ENCODE peak calls at places on chromosomes 1 and 21, in four cellular contexts. One of them, this sample, is unnamed.
A peak's percentile ranks its signal among the peaks of the same experiment; 100 is the strongest.

GRCh38 chr1:111620412-111620971 is 903 bp downstream of the RAP1A start:
- DNase-seq in fibroblast of lung: peak; percentile 17
- DNase-seq in heart left ventricle: no peak
- DNase-seq in endothelial cell of umbilical vein: peak; percentile 25
- DNase-seq in this sample: peak; percentile 2

GRCh38 chr1:27726173-27726793 is 522 bp downstream of the FAM76A start:
- DNase-seq in fibroblast of lung: peak; percentile 23
- DNase-seq in heart left ventricle: peak; percentile 61
- DNase-seq in endothelial cell of umbilical vein: peak; percentile 60
- DNase-seq in this sample: peak; percentile 38

GRCh38 chr1:46285730-46286477 is 17.5 kb downstream of the LRRC41 start:
- DNase-seq in fibroblast of lung: no peak
- DNase-seq in heart left ventricle: no peak
- DNase-seq in endothelial cell of umbilical vein: no peak
- DNase-seq in this sample: no peak

GRCh38 chr1:117673405-117673804 is 67.6 kb downstream of the TENT5C start:
- DNase-seq in fibroblast of lung: peak; percentile 41
- DNase-seq in heart left ventricle: no peak
- DNase-seq in endothelial cell of umbilical vein: no peak
- DNase-seq in this sample: peak; percentile 65

GRCh38 chr1:100387209-100387608 is 34.9 kb downstream of the CDC14A start:
- DNase-seq in fibroblast of lung: peak; percentile 19
- DNase-seq in heart left ventricle: no peak
- DNase-seq in endothelial cell of umbilical vein: peak; percentile 52
- DNase-seq in this sample: peak; percentile 11

GRCh38 chr1:167564592-167564991 is 11.0 kb upstream of the CREG1 start:
- DNase-seq in fibroblast of lung: no peak
- DNase-seq in heart left ventricle: no peak
- DNase-seq in endothelial cell of umbilical vein: no peak
- DNase-seq in this sample: no peak

GRCh38 chr1:165632491-165632890 is 1.5 kb downstream of the MGST3 start:
- DNase-seq in fibroblast of lung: no peak
- DNase-seq in heart left ventricle: peak; percentile 34
- DNase-seq in endothelial cell of umbilical vein: no peak
- DNase-seq in this sample: no peak

GRCh38 chr21:31713973-31714740 is 17.8 kb downstream of the SCAF4 start:
- DNase-seq in fibroblast of lung: no peak
- DNase-seq in heart left ventricle: no peak
- DNase-seq in endothelial cell of umbilical vein: no peak
- DNase-seq in this sample: peak; percentile 40

GRCh38 chr21:15761508-15762100 is 31.8 kb downstream of the USP25 start:
- DNase-seq in fibroblast of lung: no peak
- DNase-seq in heart left ventricle: no peak
- DNase-seq in endothelial cell of umbilical vein: no peak
- DNase-seq in this sample: no peak

GRCh38 chr1:25806418-25806817 is 6.4 kb downstream of the SELENON start:
- DNase-seq in fibroblast of lung: peak; percentile 72
- DNase-seq in heart left ventricle: peak; percentile 82
- DNase-seq in endothelial cell of umbilical vein: peak; percentile 54
- DNase-seq in this sample: no peak

GRCh38 chr1:22665752-22666151 is 12.7 kb downstream of the C1QB start:
- DNase-seq in fibroblast of lung: peak; percentile 21
- DNase-seq in heart left ventricle: no peak
- DNase-seq in endothelial cell of umbilical vein: peak; percentile 47
- DNase-seq in this sample: peak; percentile 20
- TF ChIP-seq CTCF in fibroblast of lung: no peak
- TF ChIP-seq CTCF in heart left ventricle: peak; percentile 37
- TF ChIP-seq CTCF in endothelial cell of umbilical vein: peak; percentile 79
- TF ChIP-seq CTCF in this sample: peak; percentile 86

GRCh38 chr1:6105218-6105679 is 59.6 kb downstream of the KCNAB2 start:
- DNase-seq in fibroblast of lung: no peak
- DNase-seq in heart left ventricle: no peak
- DNase-seq in endothelial cell of umbilical vein: no peak
- DNase-seq in this sample: no peak

GRCh38 chr1:6106977-6107376 is 61.3 kb downstream of the KCNAB2 start:
- DNase-seq in fibroblast of lung: no peak
- DNase-seq in heart left ventricle: no peak
- DNase-seq in endothelial cell of umbilical vein: no peak
- DNase-seq in this sample: no peak

GRCh38 chr1:6105763-6106162 is 60.1 kb downstream of the KCNAB2 start:
- DNase-seq in fibroblast of lung: no peak
- DNase-seq in heart left ventricle: no peak
- DNase-seq in endothelial cell of umbilical vein: no peak
- DNase-seq in this sample: no peak

GRCh38 chr1:6107409-6108356 is 62.0 kb downstream of the KCNAB2 start:
- DNase-seq in fibroblast of lung: no peak
- DNase-seq in heart left ventricle: no peak
- DNase-seq in endothelial cell of umbilical vein: no peak
- DNase-seq in this sample: no peak

DNA sequence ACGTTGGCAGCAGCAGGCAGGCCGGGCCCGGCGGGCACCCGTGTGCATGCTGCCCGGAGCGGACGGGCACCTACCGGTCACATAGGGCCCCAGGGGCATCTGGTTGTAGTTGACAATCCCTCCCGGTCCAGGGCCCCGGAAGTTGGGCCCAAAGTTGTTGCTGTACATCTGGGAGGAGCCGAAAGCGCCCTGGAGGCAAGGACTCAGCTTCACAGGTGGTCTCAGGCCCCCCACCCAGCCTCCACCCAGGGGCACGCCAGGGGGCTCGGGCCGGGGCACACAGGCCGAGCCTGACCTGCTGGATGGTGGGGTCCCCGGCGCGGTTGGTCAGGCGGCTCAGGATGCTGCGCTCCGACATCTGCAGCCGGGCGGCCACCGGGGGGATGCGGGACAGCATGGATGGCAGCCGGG is 60.6 kb downstream of the KCNAB2 start:
- DNase-seq in fibroblast of lung: no peak
- DNase-seq in heart left ventricle: no peak
- DNase-seq in endothelial cell of umbilical vein: no peak
- DNase-seq in this sample: no peak
- H3K27me3 ChIP-seq in fibroblast of lung: no peaks in the 10 kb centered on the region
- H3K27me3 ChIP-seq in heart left ventricle: peaks cover 3% of the 10 kb centered on the region
- H3K27me3 ChIP-seq in endothelial cell of umbilical vein: no peaks in the 10 kb centered on the region
- H3K27me3 ChIP-seq in this sample: no peaks in the 10 kb centered on the region

GRCh38 chr1:226678701-226679100 is 60.4 kb downstream of the ITPKB start:
- DNase-seq in fibroblast of lung: no peak
- DNase-seq in heart left ventricle: no peak
- DNase-seq in endothelial cell of umbilical vein: no peak
- DNase-seq in this sample: no peak

GRCh38 chr1:226681652-226682493 is 57.2 kb downstream of the ITPKB start:
- DNase-seq in fibroblast of lung: no peak
- DNase-seq in heart left ventricle: no peak
- DNase-seq in endothelial cell of umbilical vein: no peak
- DNase-seq in this sample: no peak

GRCh38 chr1:226679853-226680516 is 59.1 kb downstream of the ITPKB start:
- DNase-seq in fibroblast of lung: peak; percentile 64
- DNase-seq in heart left ventricle: peak; percentile 89
- DNase-seq in endothelial cell of umbilical vein: peak; percentile 56
- DNase-seq in this sample: peak; percentile 51

GRCh38 chr1:226679303-226679702 is 59.8 kb downstream of the ITPKB start:
- DNase-seq in fibroblast of lung: no peak
- DNase-seq in heart left ventricle: no peak
- DNase-seq in endothelial cell of umbilical vein: no peak
- DNase-seq in this sample: no peak

GRCh38 chr1:226680653-226681052 is 58.4 kb downstream of the ITPKB start:
- DNase-seq in fibroblast of lung: no peak
- DNase-seq in heart left ventricle: no peak
- DNase-seq in endothelial cell of umbilical vein: no peak
- DNase-seq in this sample: no peak
- H3K4me3 ChIP-seq in fibroblast of lung: peak overlapping the region; percentile 51
- H3K4me3 ChIP-seq in heart left ventricle: no peak overlapping the region
- H3K4me3 ChIP-seq in endothelial cell of umbilical vein: no peak overlapping the region
- H3K4me3 ChIP-seq in this sample: no peak overlapping the region

GRCh38 chr1:161115132-161115711 is 2.6 kb downstream of the PFDN2 start:
- DNase-seq in fibroblast of lung: peak; percentile 90
- DNase-seq in heart left ventricle: no peak
- DNase-seq in endothelial cell of umbilical vein: peak; percentile 79
- DNase-seq in this sample: peak; percentile 93

GRCh38 chr1:161119379-161120061 is 1.6 kb downstream of the NIT1 start:
- DNase-seq in fibroblast of lung: peak; percentile 75
- DNase-seq in heart left ventricle: no peak
- DNase-seq in endothelial cell of umbilical vein: peak; percentile 55
- DNase-seq in this sample: peak; percentile 79

GRCh38 chr1:161121042-161121441 is 3.1 kb downstream of the NIT1 start:
- DNase-seq in fibroblast of lung: no peak
- DNase-seq in heart left ventricle: no peak
- DNase-seq in endothelial cell of umbilical vein: no peak
- DNase-seq in this sample: no peak

GRCh38 chr1:161119017-161119378 is 1.1 kb downstream of the NIT1 start:
- DNase-seq in fibroblast of lung: no peak
- DNase-seq in heart left ventricle: peak; percentile 69
- DNase-seq in endothelial cell of umbilical vein: no peak
- DNase-seq in this sample: no peak

GRCh38 chr1:161117681-161118581 is at the start of the genes NIT1 and PFDN2:
- DNase-seq in fibroblast of lung: peak; percentile 84
- DNase-seq in heart left ventricle: peak; percentile 90
- DNase-seq in endothelial cell of umbilical vein: peak; percentile 86
- DNase-seq in this sample: peak; percentile 78
- TF ChIP-seq CTCF in fibroblast of lung: no peak
- TF ChIP-seq CTCF in heart left ventricle: peak; percentile 12
- TF ChIP-seq CTCF in endothelial cell of umbilical vein: no peak
- TF ChIP-seq CTCF in this sample: no peak

GRCh38 chr1:20290624-20291597 is at the start of gene VWA5B1:
- DNase-seq in fibroblast of lung: no peak
- DNase-seq in heart left ventricle: no peak
- DNase-seq in endothelial cell of umbilical vein: no peak
- DNase-seq in this sample: no peak
- H3K27me3 ChIP-seq in fibroblast of lung: peaks cover 8% of the 10 kb centered on the region
- H3K27me3 ChIP-seq in heart left ventricle: peaks cover 29% of the 10 kb centered on the region
- H3K27me3 ChIP-seq in endothelial cell of umbilical vein: peaks cover 16% of the 10 kb centered on the region
- H3K27me3 ChIP-seq in this sample: peaks cover 27% of the 10 kb centered on the region

DNA sequence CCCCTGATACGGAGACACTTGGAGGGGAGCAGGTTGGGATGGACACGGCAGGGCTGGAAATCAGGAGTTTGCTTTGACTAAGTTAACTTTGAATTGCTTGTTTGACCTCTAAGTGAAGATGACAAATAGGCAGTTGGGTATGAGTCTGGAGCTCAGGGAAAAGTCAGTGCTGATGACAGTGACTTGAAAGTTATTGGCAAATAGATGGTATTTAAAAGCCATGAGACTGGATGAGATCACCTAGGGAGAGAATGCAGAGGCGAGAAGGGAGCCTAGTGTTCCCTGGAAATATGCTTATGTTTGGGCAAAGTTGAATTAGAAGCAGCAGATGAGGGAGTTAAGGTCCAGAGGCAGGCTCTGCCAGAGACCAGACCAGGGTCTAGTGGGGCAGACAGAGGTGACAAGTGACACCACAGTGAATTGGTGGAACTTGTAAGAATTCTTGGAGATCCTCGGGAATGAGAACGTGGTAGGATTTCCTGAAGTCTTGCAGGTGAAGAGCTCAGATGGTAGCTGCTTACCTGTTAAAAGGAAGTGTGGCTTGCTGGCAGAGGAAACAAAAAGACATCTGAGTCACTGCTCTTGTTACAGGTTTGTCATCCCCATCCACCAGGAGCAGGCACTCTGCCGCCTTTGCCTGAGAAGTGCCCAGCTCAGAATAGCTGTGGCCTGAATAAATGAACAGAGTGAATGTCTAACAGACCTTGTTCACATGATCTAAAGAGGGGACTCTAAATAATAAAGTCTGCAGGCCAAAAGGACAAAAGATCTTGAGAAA is 12.5 kb upstream of the ZSCAN20 start:
- DNase-seq in fibroblast of lung: peak; percentile 40
- DNase-seq in heart left ventricle: peak; percentile 46
- DNase-seq in endothelial cell of umbilical vein: no peak
- DNase-seq in this sample: peak; percentile 44
- H3K4me3 ChIP-seq in fibroblast of lung: no peak overlapping the region
- H3K4me3 ChIP-seq in heart left ventricle: no peak overlapping the region
- H3K4me3 ChIP-seq in endothelial cell of umbilical vein: no peak overlapping the region
- H3K4me3 ChIP-seq in this sample: no peak overlapping the region

GRCh38 chr1:6519935-6520621 is 28.6 kb upstream of the PLEKHG5 start:
- DNase-seq in fibroblast of lung: peak; percentile 75
- DNase-seq in heart left ventricle: no peak
- DNase-seq in endothelial cell of umbilical vein: no peak
- DNase-seq in this sample: peak; percentile 65

GRCh38 chr1:6526316-6526715 is 28.0 kb downstream of the NOL9 start:
- DNase-seq in fibroblast of lung: no peak
- DNase-seq in heart left ventricle: no peak
- DNase-seq in endothelial cell of umbilical vein: no peak
- DNase-seq in this sample: no peak

GRCh38 chr1:6519491-6519934 is 28.0 kb upstream of the PLEKHG5 start:
- DNase-seq in fibroblast of lung: no peak
- DNase-seq in heart left ventricle: no peak
- DNase-seq in endothelial cell of umbilical vein: no peak
- DNase-seq in this sample: no peak

GRCh38 chr1:6521502-6521901 is 30.0 kb upstream of the PLEKHG5 start:
- DNase-seq in fibroblast of lung: no peak
- DNase-seq in heart left ventricle: no peak
- DNase-seq in endothelial cell of umbilical vein: no peak
- DNase-seq in this sample: no peak

GRCh38 chr1:6523566-6523965 is 30.7 kb downstream of the NOL9 start:
- DNase-seq in fibroblast of lung: peak; percentile 44
- DNase-seq in heart left ventricle: no peak
- DNase-seq in endothelial cell of umbilical vein: peak; percentile 47
- DNase-seq in this sample: no peak
- TF ChIP-seq CTCF in fibroblast of lung: peak; percentile 44
- TF ChIP-seq CTCF in heart left ventricle: peak; percentile 68
- TF ChIP-seq CTCF in endothelial cell of umbilical vein: peak; percentile 59
- TF ChIP-seq CTCF in this sample: peak; percentile 74

GRCh38 chr1:160399544-160400283 is 650 bp upstream of the VANGL2 start:
- DNase-seq in fibroblast of lung: no peak
- DNase-seq in heart left ventricle: no peak
- DNase-seq in endothelial cell of umbilical vein: no peak
- DNase-seq in this sample: no peak

GRCh38 chr1:160398823-160399222 is 1.5 kb upstream of the VANGL2 start:
- DNase-seq in fibroblast of lung: no peak
- DNase-seq in heart left ventricle: no peak
- DNase-seq in endothelial cell of umbilical vein: no peak
- DNase-seq in this sample: no peak

GRCh38 chr1:160400284-160400645 is at the start of gene VANGL2:
- DNase-seq in fibroblast of lung: peak; percentile 53
- DNase-seq in heart left ventricle: peak; percentile 76
- DNase-seq in endothelial cell of umbilical vein: no peak
- DNase-seq in this sample: peak; percentile 29

GRCh38 chr1:160394673-160395072 is 5.7 kb upstream of the VANGL2 start:
- DNase-seq in fibroblast of lung: no peak
- DNase-seq in heart left ventricle: no peak
- DNase-seq in endothelial cell of umbilical vein: no peak
- DNase-seq in this sample: no peak

GRCh38 chr1:160397651-160398050 is 2.7 kb upstream of the VANGL2 start:
- DNase-seq in fibroblast of lung: no peak
- DNase-seq in heart left ventricle: no peak
- DNase-seq in endothelial cell of umbilical vein: no peak
- DNase-seq in this sample: no peak
- H3K27me3 ChIP-seq in fibroblast of lung: peaks cover 36% of the 10 kb centered on the region
- H3K27me3 ChIP-seq in heart left ventricle: peaks cover 20% of the 10 kb centered on the region
- H3K27me3 ChIP-seq in endothelial cell of umbilical vein: peaks cover 65% of the 10 kb centered on the region
- H3K27me3 ChIP-seq in this sample: peaks cover 16% of the 10 kb centered on the region

This sample was measured in brain microvascular endothelial cell.